ENCODE peak calls at places on chromosomes 2 and 18, in nine cellular contexts. I, B, E, T, X, Q, G, L and W are unnamed samples.

GRCh38 chr2:241798631-241799521 is 10.1 kb upstream of the NEU4 start:
- DNase-seq in L (peak), T (peak), B (peak), I (no peak), G (peak), E (no peak), Q (no peak), X (no peak), W (no peak)

GRCh38 chr2:85772019-85772745 is 18.4 kb downstream of the ATOH8 start:
- DNase-seq in B (peak), X (peak), G (peak), E (peak), L (peak), Q (peak), I (peak), T (peak), W (peak)

GRCh38 chr2:177031435-177032222 is 181.0 kb upstream of the HNRNPA3 start:
- DNase-seq in T (no peak), B (no peak), I (no peak), Q (no peak), E (no peak), X (no peak), L (peak), G (no peak), W (no peak)

GRCh38 chr2:65261676-65262075 is 34.0 kb downstream of the ACTR2 start:
- DNase-seq in B (no peak), I (peak), X (no peak), G (no peak), Q (no peak), T (no peak), L (no peak), E (no peak), W (peak)

GRCh38 chr2:59015027-59015426 is 773.9 kb upstream of the FANCL start:
- DNase-seq in I (no peak), B (no peak), X (no peak), Q (no peak), G (no peak), E (no peak), T (no peak), L (no peak), W (no peak)

GRCh38 chr2:1662606-1663180 is 81.6 kb downstream of the PXDN start:
- DNase-seq in T (no peak), I (no peak), X (no peak), L (no peak), G (peak), E (no peak), B (no peak), Q (no peak), W (no peak)

GRCh38 chr2:107376910-107377309 is 449.8 kb upstream of the RGPD4 start:
- DNase-seq in B (no peak), I (no peak), X (no peak), Q (no peak), E (no peak), L (no peak), G (no peak), T (no peak), W (no peak)

GRCh38 chr2:159202568-159203071 is 83.9 kb downstream of the WDSUB1 start:
- DNase-seq in X (peak), T (no peak), B (no peak), G (peak), I (peak), E (peak), Q (peak), L (no peak), W (peak)

GRCh38 chr18:21980744-21981143 is 188.6 kb upstream of the GATA6 start:
- DNase-seq in T (no peak), E (no peak), X (no peak), L (no peak), I (no peak), B (no peak), G (no peak), Q (no peak), W (no peak)

GRCh38 chr18:27413495-27414401 is 228.6 kb upstream of the CHST9 start:
- DNase-seq in G (peak), B (no peak), E (no peak), I (no peak), T (no peak), X (peak), Q (peak), L (no peak), W (peak)

GRCh38 chr18:48806551-48807261 is 144.1 kb downstream of the SMAD7 start:
- DNase-seq in T (peak), X (peak), Q (no peak), G (peak), L (peak), I (no peak), B (peak), E (no peak), W (peak)

GRCh38 chr2:3642521-3643215 is 15.3 kb upstream of the ALLC start:
- DNase-seq in I (no peak), L (no peak), B (no peak), E (no peak), X (no peak), G (peak), Q (no peak), T (peak), W (no peak)

GRCh38 chr18:79465392-79465991 is 69.8 kb downstream of the NFATC1 start:
- DNase-seq in T (no peak), I (no peak), G (no peak), E (no peak), B (no peak), L (peak), X (peak), Q (no peak), W (no peak)

GRCh38 chr2:173997269-173997668 is 32.1 kb upstream of the SP3 start:
- DNase-seq in X (peak), Q (no peak), T (no peak), B (peak), I (peak), L (no peak), E (no peak), G (peak), W (peak)

GRCh38 chr2:64737547-64737946 is 83.8 kb upstream of the SERTAD2 start:
- DNase-seq in E (no peak), Q (no peak), L (no peak), B (no peak), T (no peak), X (peak), I (peak), G (no peak), W (no peak)

GRCh38 chr2:192499476-192499875 is 304.7 kb upstream of the TMEFF2 start:
- DNase-seq in E (no peak), X (no peak), L (no peak), Q (peak), I (no peak), B (no peak), G (no peak), T (no peak), W (peak)

GRCh38 chr18:51884039-51884438 is 456.0 kb upstream of the DCC start:
- DNase-seq in Q (no peak), I (no peak), X (no peak), E (no peak), G (no peak), T (no peak), B (peak), L (no peak), W (no peak)

GRCh38 chr18:58597649-58598048 is 31.2 kb downstream of the ALPK2 start:
- DNase-seq in X (no peak), L (no peak), Q (no peak), T (no peak), G (no peak), B (no peak), E (no peak), I (no peak), W (no peak)

GRCh38 chr18:43393174-43393573 is 115.9 kb upstream of the SYT4 start:
- DNase-seq in Q (no peak), G (no peak), B (no peak), T (no peak), X (peak), E (no peak), L (no peak), I (no peak), W (peak)

GRCh38 chr18:34550902-34551301 is 159.2 kb upstream of the DTNA start:
- DNase-seq in T (no peak), I (no peak), B (no peak), X (no peak), Q (no peak), G (no peak), L (no peak), E (no peak), W (no peak)

GRCh38 chr2:28583899-28584553 is 88.2 kb downstream of the PLB1 start:
- DNase-seq in G (peak), T (peak), X (peak), Q (peak), I (peak), B (no peak), E (peak), L (no peak), W (peak)

GRCh38 chr2:28623582-28624405 is 127.8 kb upstream of the PPP1CB start:
- DNase-seq in G (no peak), E (no peak), T (no peak), L (no peak), Q (no peak), B (no peak), I (no peak), X (no peak), W (no peak)

GRCh38 chr2:239268082-239268481 is 132.7 kb downstream of the HDAC4 start:
- DNase-seq in Q (no peak), L (no peak), T (no peak), G (peak), B (no peak), E (peak), I (no peak), X (no peak), W (no peak)

GRCh38 chr2:160377204-160377995 is 116.2 kb downstream of the RBMS1 start:
- DNase-seq in L (no peak), Q (no peak), T (no peak), G (no peak), X (no peak), E (no peak), B (no peak), I (peak), W (peak)

GRCh38 chr2:41722668-41723369 is 325.0 kb upstream of the PKDCC start:
- DNase-seq in L (no peak), B (no peak), E (no peak), X (peak), T (no peak), Q (peak), I (peak), G (no peak), W (peak)

GRCh38 chr2:1817256-1818127 is 73.2 kb upstream of the PXDN start:
- DNase-seq in B (peak), G (peak), L (peak), X (peak), Q (peak), E (peak), T (no peak), I (peak), W (peak)

GRCh38 chr18:23077493-23078256 is 57.6 kb upstream of the CABLES1 start:
- DNase-seq in B (no peak), I (no peak), T (no peak), Q (no peak), G (no peak), X (no peak), L (peak), E (peak), W (no peak)

GRCh38 chr2:179106342-179107178 is 56.6 kb upstream of the CCDC141 start:
- DNase-seq in I (peak), X (peak), G (peak), T (no peak), E (peak), L (no peak), B (no peak), Q (peak), W (peak)

GRCh38 chr2:145068509-145068908 is 548.6 kb upstream of the ZEB2 start:
- DNase-seq in X (no peak), Q (peak), B (no peak), L (no peak), I (no peak), T (no peak), E (no peak), G (no peak), W (no peak)

GRCh38 chr18:77088977-77089795 is 43.4 kb downstream of the MBP start:
- DNase-seq in B (peak), G (no peak), X (no peak), Q (peak), E (no peak), L (no peak), T (peak), I (no peak), W (no peak)

GRCh38 chr2:152369176-152369860 is 34.3 kb downstream of the FMNL2 start:
- DNase-seq in E (no peak), G (no peak), T (no peak), Q (peak), X (peak), L (no peak), I (peak), B (no peak), W (peak)

GRCh38 chr2:207226671-207227061 is 60.9 kb upstream of the KLF7 start:
- DNase-seq in E (no peak), B (no peak), X (no peak), L (no peak), Q (no peak), G (no peak), T (no peak), I (no peak), W (no peak)

GRCh38 chr2:71548589-71549485 is 95.5 kb downstream of the DYSF start:
- DNase-seq in G (peak), I (peak), Q (peak), L (peak), B (peak), E (peak), T (no peak), X (peak), W (peak)

GRCh38 chr2:513981-514706 is 163.1 kb downstream of the TMEM18 start:
- DNase-seq in X (no peak), E (no peak), Q (no peak), I (no peak), T (no peak), L (no peak), G (no peak), B (no peak), W (no peak)

GRCh38 chr18:24826605-24827004 is 366.2 kb downstream of the HRH4 start:
- DNase-seq in E (no peak), I (no peak), B (no peak), L (no peak), T (no peak), G (no peak), X (no peak), Q (no peak), W (no peak)

GRCh38 chr2:199603748-199604291 is 146.1 kb upstream of the SATB2 start:
- DNase-seq in T (no peak), Q (no peak), L (no peak), I (no peak), X (no peak), G (no peak), E (no peak), B (no peak), W (no peak)

GRCh38 chr2:184597996-184598312 is 375 bp upstream of the ZNF804A start:
- DNase-seq in X (no peak), T (no peak), Q (no peak), G (no peak), B (no peak), L (no peak), I (peak), E (no peak), W (no peak)

GRCh38 chr18:70132999-70133398 is 72.5 kb downstream of the RTTN start:
- DNase-seq in X (peak), L (no peak), G (no peak), B (no peak), E (peak), Q (peak), I (peak), T (no peak), W (peak)

GRCh38 chr18:6412933-6413472 is 1.7 kb downstream of the L3MBTL4 start:
- DNase-seq in E (no peak), G (no peak), T (no peak), L (no peak), B (no peak), I (no peak), X (no peak), Q (no peak), W (no peak)
- H3K4me3 ChIP-seq in E (no peak), G (no peak), T (no peak), L (no peak), B (peak), I (no peak), X (no peak), Q (no peak), W (no peak)

GRCh38 chr2:79275197-79275596 is 115.6 kb upstream of the REG3A start:
- DNase-seq in G (no peak), X (no peak), Q (no peak), B (no peak), E (no peak), L (no peak), I (no peak), T (no peak), W (no peak)
- TF ChIP-seq CTCF in G (no peak), X (no peak), Q (no peak), B (no peak), E (no peak), L (peak), I (no peak), T (no peak), W (no peak)

DNA sequence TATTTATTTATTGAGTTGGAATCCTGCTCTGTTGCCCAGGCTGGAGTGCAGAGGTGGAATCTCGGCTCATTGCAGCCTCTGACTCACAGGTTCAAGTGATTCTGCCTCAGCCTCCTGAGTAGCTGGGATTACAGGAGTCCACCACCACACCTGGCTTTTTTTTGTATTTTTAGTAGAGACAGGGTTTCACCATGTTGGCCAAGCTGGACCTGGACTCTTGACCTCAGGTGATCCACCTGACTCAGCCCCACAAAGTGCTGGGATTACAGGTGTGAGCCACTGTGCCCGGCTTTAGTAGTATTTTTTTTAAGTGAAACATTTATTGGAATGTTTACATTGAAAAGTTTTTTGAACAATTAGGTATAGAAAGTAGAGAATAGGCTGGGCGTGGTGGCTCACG is 23.9 kb downstream of the SLC20A1 start:
- DNase-seq in T (no peak), E (no peak), B (no peak), L (no peak), I (no peak), Q (no peak), X (no peak), G (no peak), W (no peak)
- H3K4me3 ChIP-seq in T (no peak), E (no peak), B (no peak), L (no peak), I (no peak), Q (no peak), X (no peak), G (no peak), W (no peak)

GRCh38 chr2:111954602-111955332 is 56.4 kb downstream of the MERTK start:
- DNase-seq in X (no peak), G (no peak), B (no peak), I (no peak), Q (no peak), L (no peak), E (no peak), T (no peak), W (no peak)

GRCh38 chr2:111957872-111958354 is 59.5 kb downstream of the MERTK start:
- DNase-seq in G (no peak), Q (no peak), E (no peak), X (no peak), L (no peak), B (no peak), T (no peak), I (no peak), W (no peak)

GRCh38 chr2:111952871-111953497 is 54.6 kb downstream of the MERTK start:
- DNase-seq in Q (no peak), G (no peak), L (no peak), I (no peak), B (no peak), E (no peak), T (no peak), X (no peak), W (no peak)

GRCh38 chr2:111961663-111962062 is 63.3 kb downstream of the MERTK start:
- DNase-seq in Q (no peak), X (no peak), I (no peak), B (no peak), T (no peak), G (no peak), E (no peak), L (no peak), W (no peak)

DNA sequence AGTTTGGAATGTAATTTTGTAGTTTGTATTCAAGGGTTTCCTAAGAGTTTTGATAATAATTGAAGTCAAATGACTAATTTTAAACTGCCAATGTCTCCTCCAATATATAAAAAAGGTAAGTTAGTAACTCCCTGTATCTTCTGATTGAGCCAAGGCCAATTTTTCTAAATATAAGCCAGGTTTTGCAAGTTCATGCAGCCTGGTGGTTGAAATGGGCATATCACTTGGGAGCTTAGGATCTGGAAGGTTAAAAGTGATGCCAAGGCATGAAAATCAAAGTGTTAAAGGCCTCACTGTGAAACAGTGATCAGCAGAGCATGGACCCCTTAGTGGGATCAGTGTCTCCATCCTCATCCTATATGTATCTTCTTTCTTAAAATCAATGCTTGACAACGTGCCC is 60.5 kb downstream of the MERTK start:
- DNase-seq in G (no peak), T (no peak), E (no peak), I (no peak), X (no peak), Q (no peak), B (no peak), L (no peak), W (no peak)
- TF ChIP-seq CTCF in G (no peak), T (peak), E (no peak), I (peak), X (peak), Q (peak), B (no peak), L (no peak), W (peak)